ENCODE peak calls at places on chromosomes 3 and 15, in seven cellular contexts. X is SJSA1, S is coronary artery, O is right cardiac atrium, V is RWPE1, F is brain microvascular endothelial cell, Y is HepG2. C is an unnamed sample.

GRCh38 chr3:141933421-141934300 is 57.2 kb downstream of the ATP1B3 start:
- DNase-seq in X (no peak), S (no peak), O (no peak), V (no peak), F (no peak), Y (no peak), C (no peak)

GRCh38 chr3:24270204-24270671 is 224.4 kb downstream of the THRB start:
- DNase-seq in X (no peak), S (no peak), O (no peak), V (no peak), F (no peak), Y (no peak), C (no peak)

GRCh38 chr3:183653209-183654064 is 18.0 kb downstream of the KLHL24 start:
- DNase-seq in X (peak; percentile 10), S (no peak), O (no peak), V (no peak), F (no peak), Y (no peak), C (no peak)

GRCh38 chr3:105686324-105686897 is 182.4 kb downstream of the CBLB start:
- DNase-seq in X (peak; percentile 17), S (no peak), O (no peak), V (peak; percentile 35), F (no peak), Y (no peak), C (no peak)

GRCh38 chr3:128767351-128767750 is 41.4 kb downstream of the RAB7A start:
- DNase-seq in X (no peak), S (no peak), O (no peak), V (no peak), F (no peak), Y (no peak), C (no peak)

GRCh38 chr3:70849911-70850699 is 537.7 kb upstream of the MDFIC2 start:
- DNase-seq in X (peak; percentile 75), S (no peak), O (no peak), V (peak; percentile 74), F (peak; percentile 92), Y (no peak), C (no peak)

GRCh38 chr3:134330895-134331810 is 43.1 kb downstream of the AMOTL2 start:
- DNase-seq in X (peak; percentile 68), S (peak; percentile 81), O (peak; percentile 79), V (peak; percentile 86), F (peak; percentile 43), Y (no peak), C (no peak)

GRCh38 chr3:12897537-12898289 is 56.3 kb upstream of the RPL32 start:
- DNase-seq in X (no peak), S (no peak), O (no peak), V (peak; percentile 40), F (no peak), Y (no peak), C (peak; percentile 31)

GRCh38 chr15:36334059-36334458 is 245.4 kb upstream of the CDIN1 start:
- DNase-seq in X (peak; percentile 44), S (no peak), O (no peak), V (no peak), F (peak; percentile 66), Y (no peak), C (no peak)

GRCh38 chr15:59687831-59688230 is 1.3 kb downstream of the BNIP2 start:
- DNase-seq in X (peak; percentile 27), S (no peak), O (no peak), V (peak; percentile 18), F (peak; percentile 25), Y (peak; percentile 15), C (no peak)

GRCh38 chr3:180447156-180447555 is 154.8 kb upstream of the TTC14 start:
- DNase-seq in X (no peak), S (no peak), O (no peak), V (peak; percentile 50), F (no peak), Y (no peak), C (no peak)

DNA sequence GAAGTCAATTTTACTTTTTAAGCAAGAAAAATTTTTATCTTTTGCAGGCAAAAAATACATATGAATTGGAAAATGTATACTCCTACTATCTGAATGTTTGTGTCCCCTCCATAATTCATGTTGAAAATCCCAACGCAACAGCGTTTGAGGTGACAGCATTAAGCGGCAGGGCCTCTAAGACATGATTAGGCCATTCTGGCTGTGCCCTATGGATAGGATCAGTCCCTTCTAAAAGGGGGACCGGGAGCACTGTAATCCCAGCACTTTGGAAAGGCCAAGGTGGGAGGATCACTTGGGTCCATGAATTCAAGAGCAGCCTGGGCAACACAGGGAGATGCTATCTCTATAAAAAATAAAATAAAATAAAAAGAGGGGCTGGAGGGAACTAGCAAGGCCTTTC is 435.7 kb downstream of the SHQ1 start:
- DNase-seq in X (no peak), S (no peak), O (no peak), V (no peak), F (no peak), Y (no peak), C (no peak)
- H3K27ac ChIP-seq in X (no peak overlapping the region), S (no peak overlapping the region), O (no peak overlapping the region), V (no peak overlapping the region), F (no peak overlapping the region), Y (no peak overlapping the region), C (peak overlapping the region; percentile 34)

DNA sequence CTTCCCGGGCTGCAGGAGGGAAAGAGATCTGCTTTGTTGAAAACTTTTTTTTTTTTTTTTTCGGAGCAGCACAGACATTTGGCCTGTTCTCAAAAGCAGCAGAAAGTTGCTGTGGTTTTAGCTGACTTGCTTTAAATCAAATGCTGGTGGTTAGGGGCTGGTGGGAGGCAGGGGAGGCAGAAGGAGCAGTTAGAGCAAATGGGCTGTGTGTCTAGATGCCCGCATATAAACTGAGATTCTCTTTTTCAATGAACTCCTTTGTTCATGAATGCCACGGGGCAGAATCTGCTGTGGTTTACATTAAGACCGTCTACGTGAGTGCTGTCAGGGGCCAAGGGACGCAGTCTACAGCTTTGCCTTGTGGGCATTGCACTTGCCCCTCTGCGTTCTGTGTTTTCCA is 95.9 kb downstream of the FLNB start:
- DNase-seq in X (no peak), S (no peak), O (no peak), V (no peak), F (no peak), Y (no peak), C (no peak)
- H3K27ac ChIP-seq in X (no peak overlapping the region), S (no peak overlapping the region), O (no peak overlapping the region), V (peak overlapping the region; percentile 37), F (no peak overlapping the region), Y (peak overlapping the region; percentile 90), C (no peak overlapping the region)

GRCh38 chr3:123090700-123091585 is 24.1 kb downstream of the PDIA5 start:
- DNase-seq in X (no peak), S (no peak), O (peak; percentile 6), V (no peak), F (no peak), Y (no peak), C (no peak)
- H3K27ac ChIP-seq in X (no peak overlapping the region), S (peak overlapping the region; percentile 74), O (peak overlapping the region; percentile 76), V (no peak overlapping the region), F (no peak overlapping the region), Y (no peak overlapping the region), C (no peak overlapping the region)

DNA sequence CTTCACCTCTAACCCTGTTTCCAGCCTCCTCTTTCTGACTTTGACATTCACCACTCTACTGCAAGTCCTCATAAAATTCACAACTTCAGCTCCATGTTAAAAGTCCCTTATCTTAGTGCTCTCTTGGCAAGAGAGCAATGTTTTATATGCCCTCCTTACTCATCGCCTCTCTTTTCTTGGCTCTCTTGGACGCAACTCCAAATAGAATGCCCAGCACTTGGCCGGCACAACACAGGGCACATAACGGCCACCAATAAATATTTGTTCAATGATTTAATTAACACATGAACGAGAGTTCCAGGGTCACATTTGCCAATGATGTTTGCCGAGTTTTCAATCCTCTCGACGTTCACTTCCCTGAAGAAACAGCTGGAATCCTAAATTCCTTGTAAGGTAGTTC is 401.4 kb downstream of the ROBO1 start:
- DNase-seq in X (peak; percentile 6), S (no peak), O (no peak), V (no peak), F (no peak), Y (no peak), C (no peak)
- H3K27ac ChIP-seq in X (peak overlapping the region; percentile 89), S (no peak overlapping the region), O (no peak overlapping the region), V (no peak overlapping the region), F (peak overlapping the region; percentile 89), Y (no peak overlapping the region), C (no peak overlapping the region)

DNA sequence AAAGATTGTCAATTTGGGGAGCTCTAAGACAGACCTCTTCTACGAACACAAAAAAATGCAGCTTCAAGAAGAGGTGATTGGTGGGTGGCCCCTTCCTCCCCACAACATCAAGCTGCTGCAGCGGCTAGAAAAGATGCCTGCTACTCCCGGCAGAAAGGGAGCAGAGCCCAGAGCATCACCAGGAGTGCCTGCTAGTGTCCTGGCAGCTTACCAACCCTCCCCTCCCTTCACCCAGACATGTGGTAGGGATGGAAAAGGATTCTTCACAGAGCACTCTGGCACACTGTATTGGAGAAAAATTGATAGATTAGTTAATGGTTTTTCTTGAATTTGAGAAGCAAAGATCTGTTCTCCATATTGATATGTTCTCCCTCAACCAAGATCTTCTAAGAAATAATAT is 10.8 kb downstream of the IP6K1 start:
- DNase-seq in X (no peak), S (no peak), O (no peak), V (no peak), F (no peak), Y (no peak), C (no peak)
- H3K27ac ChIP-seq in X (no peak overlapping the region), S (no peak overlapping the region), O (no peak overlapping the region), V (no peak overlapping the region), F (no peak overlapping the region), Y (no peak overlapping the region), C (no peak overlapping the region)

GRCh38 chr3:160330690-160331089 is 68.3 kb downstream of the IFT80 start:
- DNase-seq in X (no peak), S (no peak), O (no peak), V (no peak), F (no peak), Y (no peak), C (no peak)
- H3K27ac ChIP-seq in X (peak overlapping the region; percentile 73), S (no peak overlapping the region), O (no peak overlapping the region), V (no peak overlapping the region), F (peak overlapping the region; percentile 77), Y (peak overlapping the region; percentile 36), C (no peak overlapping the region)

DNA sequence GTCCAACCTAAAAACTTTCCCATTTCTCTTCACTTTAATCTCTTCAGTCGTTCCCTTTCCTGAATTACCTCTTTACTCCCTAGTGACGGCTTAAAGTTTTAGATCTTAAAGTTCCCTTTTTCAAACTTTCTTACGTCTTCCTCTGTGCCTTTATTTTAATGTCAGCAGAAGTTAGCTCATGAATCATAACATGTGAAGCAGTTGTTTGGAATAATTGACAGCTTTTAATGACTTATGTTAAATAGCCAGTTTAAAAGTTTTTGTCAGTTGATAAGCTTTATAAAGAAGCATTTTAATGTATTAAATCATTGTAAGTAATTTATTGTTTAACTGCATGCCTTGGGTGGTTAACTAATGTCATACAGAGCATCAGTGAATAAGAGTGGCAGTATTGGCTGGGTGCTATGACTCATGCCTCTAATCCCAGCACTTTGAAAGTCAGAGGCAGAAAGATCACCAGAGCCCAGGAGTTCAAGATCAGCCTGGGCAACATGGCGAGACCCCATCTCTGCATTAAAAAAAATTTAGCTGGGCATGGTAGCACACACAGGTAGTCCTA is 33.9 kb downstream of the PIK3CA start:
- DNase-seq in X (peak; percentile 26), S (no peak), O (no peak), V (no peak), F (peak; percentile 43), Y (no peak), C (no peak)
- H3K27ac ChIP-seq in X (no peak overlapping the region), S (peak overlapping the region; percentile 68), O (no peak overlapping the region), V (no peak overlapping the region), F (no peak overlapping the region), Y (no peak overlapping the region), C (no peak overlapping the region)

GRCh38 chr3:16484216-16484615 is 29.3 kb downstream of the RFTN1 start:
- DNase-seq in X (peak; percentile 98), S (no peak), O (peak; percentile 63), V (no peak), F (peak; percentile 99), Y (no peak), C (no peak)
- H3K27ac ChIP-seq in X (peak overlapping the region; percentile 97), S (no peak overlapping the region), O (no peak overlapping the region), V (no peak overlapping the region), F (peak overlapping the region; percentile 98), Y (no peak overlapping the region), C (peak overlapping the region; percentile 39)